ENCODE peak calls at places on chromosomes 6 and 20, in six cellular contexts. R, E, B, S, U and F are unnamed samples.

GRCh38 chr20:14477125-14477524 is 139.7 kb upstream of the FLRT3 start:
- DNase-seq in R (peak), U (no peak), E (no peak), B (no peak), S (no peak), F (no peak)

GRCh38 chr6:5422321-5422915 is 161.1 kb downstream of the FARS2 start:
- DNase-seq in U (no peak), E (no peak), B (peak), R (peak), S (no peak), F (no peak)

GRCh38 chr20:58852559-58853271 is at the start of gene GNAS:
- DNase-seq in E (peak), R (peak), B (peak), U (peak), S (no peak), F (peak)

GRCh38 chr6:53672232-53672631 is 6.7 kb upstream of the KLHL31 start:
- DNase-seq in B (no peak), U (no peak), E (no peak), S (no peak), R (no peak), F (no peak)

GRCh38 chr20:40943591-40943990 is 85.0 kb upstream of the TOP1 start:
- DNase-seq in E (no peak), S (no peak), B (no peak), U (no peak), R (no peak), F (no peak)

GRCh38 chr6:72954736-72955135 is 270.6 kb downstream of the KHDC1L start:
- DNase-seq in E (no peak), U (no peak), R (no peak), S (no peak), B (no peak), F (no peak)

GRCh38 chr6:162108041-162108440 is 619.5 kb downstream of the PRKN start:
- DNase-seq in E (no peak), B (no peak), U (no peak), R (no peak), S (no peak), F (no peak)

GRCh38 chr6:48069280-48069679 is 41.7 kb downstream of the PTCHD4 start:
- DNase-seq in S (no peak), B (peak), U (no peak), R (peak), E (peak), F (no peak)

GRCh38 chr6:3022765-3023662 is 23.3 kb downstream of the NQO2 start:
- DNase-seq in S (no peak), E (no peak), B (peak), R (no peak), U (peak), F (peak)

GRCh38 chr20:46545077-46545826 is 5.2 kb downstream of the OCSTAMP start:
- DNase-seq in R (peak), B (peak), E (no peak), S (no peak), U (peak), F (no peak)

GRCh38 chr6:73121421-73121993 is 103.8 kb downstream of the KHDC1L start:
- DNase-seq in R (peak), U (no peak), S (no peak), E (no peak), B (no peak), F (no peak)

GRCh38 chr20:24638546-24639166 is 169.2 kb downstream of the SYNDIG1 start:
- DNase-seq in S (no peak), E (no peak), B (no peak), U (no peak), R (peak), F (no peak)

GRCh38 chr6:45445749-45446454 is 68.2 kb upstream of the SUPT3H start:
- DNase-seq in S (no peak), U (no peak), E (no peak), R (peak), B (peak), F (no peak)

GRCh38 chr20:63362426-63363009 is 1.4 kb upstream of the CHRNA4 start:
- DNase-seq in E (no peak), R (no peak), U (no peak), B (no peak), S (no peak), F (no peak)

GRCh38 chr6:113464959-113465358 is 392.2 kb upstream of the MARCKS start:
- DNase-seq in S (no peak), R (peak), B (no peak), E (no peak), U (no peak), F (no peak)

GRCh38 chr6:166202321-166202733 is 34.7 kb upstream of the TBXT start:
- DNase-seq in R (no peak), U (no peak), S (no peak), B (peak), E (no peak), F (peak)

GRCh38 chr6:14068133-14068532 is 49.4 kb upstream of the CD83 start:
- DNase-seq in E (no peak), U (no peak), R (peak), S (no peak), B (peak), F (no peak)

GRCh38 chr20:46129955-46130481 is 11.9 kb downstream of the CD40 start:
- DNase-seq in R (no peak), U (no peak), S (no peak), E (peak), B (peak), F (peak)

GRCh38 chr20:63499333-63499969 is 568 bp upstream of the EEF1A2 start:
- DNase-seq in U (no peak), R (no peak), S (no peak), B (no peak), E (no peak), F (no peak)

GRCh38 chr20:35661013-35661412 is 3.7 kb downstream of the CPNE1 start:
- DNase-seq in S (no peak), B (no peak), U (no peak), R (no peak), E (no peak), F (no peak)

GRCh38 chr6:32164295-32164694 is at the start of gene EGFL8:
- DNase-seq in U (no peak), E (no peak), R (no peak), B (no peak), S (no peak), F (no peak)

GRCh38 chr6:133631421-133631820 is 257.5 kb upstream of the TCF21 start:
- DNase-seq in B (no peak), S (no peak), E (no peak), R (peak), U (no peak), F (no peak)

GRCh38 chr20:32332614-32333013 is 25.5 kb upstream of the ASXL1 start:
- DNase-seq in B (peak), S (no peak), E (no peak), U (no peak), R (peak), F (peak)

GRCh38 chr6:166728884-166729530 is 102.0 kb upstream of the RPS6KA2 start:
- DNase-seq in R (no peak), S (no peak), U (no peak), E (no peak), B (no peak), F (no peak)

GRCh38 chr6:1242439-1242838 is 69.5 kb upstream of the FOXQ1 start:
- DNase-seq in B (no peak), S (no peak), R (peak), E (no peak), U (no peak), F (no peak)

GRCh38 chr6:106369739-106370138 is 9.2 kb downstream of the CRYBG1 start:
- DNase-seq in U (no peak), R (no peak), E (no peak), S (no peak), B (no peak), F (no peak)

GRCh38 chr6:28537065-28537464 is 11.4 kb downstream of the GPX5 start:
- DNase-seq in U (no peak), R (peak), S (no peak), E (peak), B (peak), F (no peak)